ENCODE peak calls at places on chromosomes 11 and 22, in ten cellular contexts. B is left cardiac atrium; O is stimulated activated CD4-positive, alpha-beta T cell treated with anti-CD3 and anti-CD28 coated beads, Interleukin-15, amount 100 ng/mL, for 24 hours; E is heart right ventricle; K is pons; H is H1; Y is tibial nerve; J is endothelial cell; V is AG08395; L is HEK293T. U is an unnamed sample.

GRCh38 chr11:47904048-47904447 is 55.9 kb upstream of the NUP160 start:
- DNase-seq in H (no peak), B (no peak), L (no peak), Y (no peak), K (no peak), E (no peak), V (peak), O (no peak), J (no peak), U (no peak)

GRCh38 chr22:42743501-42743991 is 22.9 kb upstream of the A4GALT start:
- DNase-seq in O (no peak), B (peak), L (no peak), V (peak), K (no peak), E (peak), J (no peak), Y (peak), H (no peak), U (no peak)

GRCh38 chr11:59463176-59463575 is 6.4 kb downstream of the OR4D6 start:
- DNase-seq in B (peak), Y (peak), H (no peak), O (no peak), L (no peak), K (no peak), E (no peak), V (peak), J (no peak), U (no peak)

GRCh38 chr22:36966851-36967535 is 52.3 kb downstream of the TST start:
- DNase-seq in O (no peak), B (no peak), J (no peak), E (no peak), L (no peak), V (no peak), H (no peak), Y (no peak), K (no peak), U (no peak)

GRCh38 chr11:3920148-3920852 is 64.8 kb downstream of the STIM1 start:
- DNase-seq in H (no peak), E (no peak), O (peak), K (no peak), J (no peak), L (no peak), B (peak), V (peak), Y (peak), U (peak)

GRCh38 chr11:34029176-34029575 is 22.4 kb upstream of the CAPRIN1 start:
- DNase-seq in V (no peak), J (no peak), L (no peak), O (no peak), B (no peak), K (no peak), Y (no peak), E (no peak), H (no peak), U (no peak)

GRCh38 chr22:40782521-40782920 is 36.6 kb downstream of the SLC25A17 start:
- DNase-seq in V (no peak), K (no peak), B (no peak), O (no peak), L (no peak), J (no peak), E (no peak), H (no peak), Y (no peak), U (no peak)

GRCh38 chr22:37267661-37268413 is 14.5 kb upstream of the CYTH4 start:
- DNase-seq in H (no peak), E (no peak), V (no peak), L (no peak), Y (no peak), J (no peak), O (no peak), B (no peak), K (no peak), U (no peak)

U was measured in activated CD4-positive, alpha-beta T cell treated with anti-CD3 and anti-CD28 coated beads for 36 hours.